ENCODE peak calls at places on chromosomes 12 and 14, in four cellular contexts. One of them, this sample, is unnamed.

GRCh38 chr12:29427964-29428363 is 47.0 kb upstream of the ERGIC2 start:
- DNase-seq in activated naive CD4-positive, alpha-beta T cell: no peak
- DNase-seq in lung: no peak
- DNase-seq in CMK: peak
- DNase-seq in this sample: no peak

GRCh38 chr14:72925171-72925759 is 999 bp upstream of the DCAF4 start:
- DNase-seq in lung: peak
- DNase-seq in CMK: no peak
- DNase-seq in activated naive CD4-positive, alpha-beta T cell: no peak
- DNase-seq in this sample: no peak

GRCh38 chr12:44703311-44703910 is 172.7 kb downstream of the NELL2 start:
- DNase-seq in CMK: no peak
- DNase-seq in activated naive CD4-positive, alpha-beta T cell: no peak
- DNase-seq in lung: no peak
- DNase-seq in this sample: no peak

GRCh38 chr12:25583545-25583944 is 30.5 kb upstream of the LMNTD1 start:
- DNase-seq in lung: no peak
- DNase-seq in CMK: no peak
- DNase-seq in activated naive CD4-positive, alpha-beta T cell: no peak
- DNase-seq in this sample: no peak

GRCh38 chr12:53508534-53509199 is 1.4 kb upstream of the NPFF start:
- DNase-seq in CMK: no peak
- DNase-seq in lung: peak
- DNase-seq in activated naive CD4-positive, alpha-beta T cell: peak
- DNase-seq in this sample: peak

GRCh38 chr14:94769413-94770250 is at the start of gene GSC:
- DNase-seq in activated naive CD4-positive, alpha-beta T cell: no peak
- DNase-seq in CMK: no peak
- DNase-seq in lung: no peak
- DNase-seq in this sample: peak

GRCh38 chr12:123050331-123050809 is 69.9 kb downstream of the ARL6IP4 start:
- DNase-seq in activated naive CD4-positive, alpha-beta T cell: no peak
- DNase-seq in CMK: no peak
- DNase-seq in lung: no peak
- DNase-seq in this sample: no peak

GRCh38 chr12:16880864-16881285 is 274.9 kb upstream of the LMO3 start:
- DNase-seq in activated naive CD4-positive, alpha-beta T cell: no peak
- DNase-seq in CMK: no peak
- DNase-seq in lung: no peak
- DNase-seq in this sample: peak

GRCh38 chr12:109458771-109459208 is 18.3 kb downstream of the KCTD10 start:
- DNase-seq in lung: no peak
- DNase-seq in activated naive CD4-positive, alpha-beta T cell: no peak
- DNase-seq in CMK: no peak
- DNase-seq in this sample: peak

GRCh38 chr14:85921241-85921640 is 391.3 kb downstream of the FLRT2 start:
- DNase-seq in CMK: no peak
- DNase-seq in lung: no peak
- DNase-seq in activated naive CD4-positive, alpha-beta T cell: no peak
- DNase-seq in this sample: no peak

GRCh38 chr12:120376009-120376408 is 7.0 kb upstream of the MSI1 start:
- DNase-seq in CMK: no peak
- DNase-seq in activated naive CD4-positive, alpha-beta T cell: no peak
- DNase-seq in lung: no peak
- DNase-seq in this sample: no peak

GRCh38 chr12:111757361-111758119 is 9.2 kb upstream of the ALDH2 start:
- DNase-seq in CMK: no peak
- DNase-seq in activated naive CD4-positive, alpha-beta T cell: no peak
- DNase-seq in lung: peak
- DNase-seq in this sample: peak

GRCh38 chr12:118436002-118436724 is 59.8 kb downstream of the SUDS3 start:
- DNase-seq in CMK: no peak
- DNase-seq in lung: no peak
- DNase-seq in activated naive CD4-positive, alpha-beta T cell: no peak
- DNase-seq in this sample: no peak